ENCODE peak calls at places on chromosomes 6 and 20, in seven cellular contexts. U is fibroblast of pulmonary artery, Z is HFFc6, B is WERI-Rb-1, T is neural crest cell, S is fibroblast of mammary gland, I is psoas muscle. D is an unnamed sample.

GRCh38 chr20:49161428-49162152 is 26.5 kb downstream of the STAU1 start:
- DNase-seq in B (no peak), Z (no peak), T (no peak), S (peak), U (no peak), I (no peak), D (no peak)

GRCh38 chr6:1604991-1605821 is 4.5 kb upstream of the FOXC1 start:
- DNase-seq in Z (no peak), B (peak), T (no peak), I (no peak), U (no peak), S (no peak), D (no peak)

GRCh38 chr6:30155522-30156261 is 5.3 kb downstream of the TRIM10 start:
- DNase-seq in T (no peak), S (no peak), I (no peak), Z (no peak), U (no peak), B (no peak), D (no peak)

GRCh38 chr20:3239026-3239866 is at the start of gene SLC4A11:
- DNase-seq in I (peak), T (peak), Z (peak), S (peak), B (peak), U (peak), D (peak)

GRCh38 chr20:2747676-2748235 is 52.7 kb downstream of the CPXM1 start:
- DNase-seq in I (no peak), Z (no peak), T (no peak), U (no peak), B (no peak), S (no peak), D (no peak)

GRCh38 chr6:11413728-11414127 is 123.8 kb upstream of the TMEM170B start:
- DNase-seq in B (no peak), T (no peak), S (peak), Z (peak), I (no peak), U (peak), D (no peak)

GRCh38 chr20:4092136-4092479 is 76.8 kb upstream of the RNF24 start:
- DNase-seq in T (no peak), S (no peak), I (no peak), B (no peak), Z (no peak), U (no peak), D (no peak)

GRCh38 chr20:41133709-41134361 is 3.5 kb upstream of the PLCG1 start:
- DNase-seq in I (no peak), Z (no peak), S (peak), U (no peak), T (no peak), B (no peak), D (no peak)

GRCh38 chr6:20159781-20160540 is 52.3 kb downstream of the MBOAT1 start:
- DNase-seq in Z (peak), U (no peak), I (no peak), B (no peak), S (no peak), T (no peak), D (no peak)

GRCh38 chr6:21305827-21306469 is 287.6 kb upstream of the SOX4 start:
- DNase-seq in I (no peak), Z (peak), S (peak), B (no peak), T (no peak), U (peak), D (peak)

GRCh38 chr20:34701405-34702085 is 2.6 kb upstream of the TP53INP2 start:
- DNase-seq in U (no peak), I (no peak), S (no peak), Z (no peak), T (no peak), B (no peak), D (no peak)

GRCh38 chr6:156639023-156639728 is 138.0 kb upstream of the ARID1B start:
- DNase-seq in B (no peak), S (peak), T (no peak), Z (no peak), U (no peak), I (no peak), D (no peak)

GRCh38 chr6:33197431-33198048 is 2.9 kb downstream of the RXRB start:
- DNase-seq in I (no peak), B (peak), T (peak), U (peak), Z (peak), S (peak), D (peak)

GRCh38 chr20:8640461-8640860 is 428.4 kb upstream of the PLCB4 start:
- DNase-seq in U (no peak), Z (no peak), I (no peak), T (no peak), B (no peak), S (no peak), D (no peak)

GRCh38 chr20:35598899-35599775 is 16.5 kb upstream of the SPAG4 start:
- DNase-seq in S (no peak), B (no peak), I (no peak), U (no peak), T (no peak), Z (no peak), D (no peak)

GRCh38 chr6:148678682-148679081 is 68.1 kb upstream of the UST start:
- DNase-seq in U (no peak), Z (no peak), T (no peak), I (no peak), S (no peak), B (no peak), D (no peak)

GRCh38 chr20:32285621-32286334 is 8.3 kb downstream of the KIF3B start:
- DNase-seq in B (no peak), S (peak), T (no peak), I (no peak), Z (peak), U (no peak), D (no peak)

GRCh38 chr6:66985816-66986215 is 1278.8 kb upstream of the EYS start:
- DNase-seq in Z (no peak), T (no peak), U (no peak), I (no peak), B (no peak), S (no peak), D (no peak)

GRCh38 chr6:144697389-144697788 is 412.3 kb downstream of the UTRN start:
- DNase-seq in S (no peak), T (no peak), I (no peak), B (no peak), Z (no peak), U (no peak), D (no peak)

GRCh38 chr20:38330638-38331037 is 15.6 kb upstream of the LBP start:
- DNase-seq in B (no peak), U (no peak), S (no peak), T (no peak), Z (no peak), I (no peak), D (no peak)

GRCh38 chr20:19978511-19979210 is 38.5 kb upstream of the NAA20 start:
- DNase-seq in U (no peak), B (no peak), I (no peak), Z (no peak), T (no peak), S (no peak), D (no peak)

GRCh38 chr6:10610289-10610688 is 84.1 kb downstream of the C6orf52 start:
- DNase-seq in S (peak), U (no peak), Z (peak), T (no peak), I (peak), B (no peak), D (no peak)

GRCh38 chr6:154277578-154278128 is 79.0 kb downstream of the IPCEF1 start:
- DNase-seq in T (no peak), B (no peak), S (no peak), U (no peak), Z (no peak), I (no peak), D (no peak)

GRCh38 chr20:50395258-50395729 is 114.9 kb upstream of the PTPN1 start:
- DNase-seq in I (peak), U (peak), T (no peak), S (peak), B (no peak), Z (peak), D (no peak)

GRCh38 chr6:31293343-31293742 is 21.5 kb upstream of the HLA-C start:
- DNase-seq in S (peak), T (no peak), B (no peak), I (no peak), U (peak), Z (peak), D (no peak)

GRCh38 chr6:147546501-147547368 is 38.2 kb downstream of the SAMD5 start:
- DNase-seq in I (no peak), Z (no peak), T (no peak), U (no peak), B (no peak), S (no peak), D (no peak)

GRCh38 chr6:106772270-106773142 is 143.1 kb downstream of the QRSL1 start:
- DNase-seq in Z (no peak), T (no peak), B (no peak), U (no peak), I (no peak), S (no peak), D (no peak)

GRCh38 chr6:38503032-38503784 is 136.5 kb downstream of the BTBD9 start:
- DNase-seq in S (no peak), Z (no peak), I (no peak), T (no peak), B (peak), U (no peak), D (no peak)

GRCh38 chr20:47178277-47178676 is 178.2 kb downstream of the ZMYND8 start:
- DNase-seq in B (no peak), I (no peak), T (no peak), U (no peak), S (no peak), Z (no peak), D (no peak)

GRCh38 chr20:47179267-47179666 is 177.2 kb downstream of the ZMYND8 start:
- DNase-seq in S (no peak), T (no peak), I (no peak), Z (no peak), B (no peak), U (no peak), D (no peak)

GRCh38 chr20:47175501-47175900 is 181.0 kb downstream of the ZMYND8 start:
- DNase-seq in S (no peak), B (no peak), Z (no peak), T (no peak), U (no peak), I (no peak), D (no peak)

GRCh38 chr20:47181056-47181862 is 175.2 kb downstream of the ZMYND8 start:
- DNase-seq in U (peak), B (no peak), S (peak), T (no peak), I (no peak), Z (peak), D (no peak)

GRCh38 chr20:47178851-47179250 is 177.6 kb downstream of the ZMYND8 start:
- DNase-seq in I (no peak), S (no peak), B (no peak), Z (no peak), T (no peak), U (no peak), D (no peak)
- TF ChIP-seq CTCF in I (no peak), S (no peak), B (no peak), Z (no peak), T (no peak), U (no peak), D (no peak)

GRCh38 chr6:162177733-162178132 is 549.8 kb downstream of the PRKN start:
- DNase-seq in I (no peak), S (peak), B (peak), Z (no peak), T (no peak), U (peak), D (peak)
- TF ChIP-seq CTCF in I (peak), S (peak), B (peak), Z (no peak), T (peak), U (no peak), D (peak)

GRCh38 chr20:42678895-42679294 is 510.8 kb downstream of the PTPRT start:
- DNase-seq in I (no peak), Z (no peak), U (no peak), S (no peak), T (no peak), B (no peak), D (no peak)
- TF ChIP-seq CTCF in I (no peak), Z (no peak), U (no peak), S (no peak), T (peak), B (peak), D (no peak)

GRCh38 chr6:145735356-145736165 is at the start of gene EPM2A:
- DNase-seq in S (peak), T (peak), U (peak), B (peak), Z (peak), I (peak), D (peak)
- TF ChIP-seq CTCF in S (no peak), T (no peak), U (no peak), B (no peak), Z (peak), I (no peak), D (no peak)

DNA sequence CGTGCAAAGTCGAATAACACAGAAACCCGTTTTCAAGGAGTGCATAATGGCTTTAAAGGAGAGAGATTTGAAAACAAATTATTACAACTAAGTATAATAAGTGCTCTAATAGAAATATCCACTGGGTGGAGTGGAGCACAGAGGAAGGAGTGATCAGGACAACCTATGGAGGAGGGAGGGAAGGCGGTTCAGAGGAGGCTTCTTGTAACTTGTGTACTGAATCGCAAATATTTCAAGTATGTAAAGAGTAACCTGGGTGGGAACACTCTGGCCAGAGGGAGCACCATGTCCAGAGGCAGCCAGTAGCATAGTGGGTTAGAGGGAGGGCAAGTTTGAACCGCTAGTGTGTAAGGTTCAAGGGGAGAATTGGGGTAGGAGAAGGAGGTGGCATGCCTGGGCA is 21.6 kb upstream of the TNFAIP3 start:
- DNase-seq in Z (peak), S (no peak), B (no peak), I (no peak), U (no peak), T (no peak), D (no peak)
- TF ChIP-seq CTCF in Z (peak), S (no peak), B (no peak), I (no peak), U (peak), T (no peak), D (no peak)

DNA sequence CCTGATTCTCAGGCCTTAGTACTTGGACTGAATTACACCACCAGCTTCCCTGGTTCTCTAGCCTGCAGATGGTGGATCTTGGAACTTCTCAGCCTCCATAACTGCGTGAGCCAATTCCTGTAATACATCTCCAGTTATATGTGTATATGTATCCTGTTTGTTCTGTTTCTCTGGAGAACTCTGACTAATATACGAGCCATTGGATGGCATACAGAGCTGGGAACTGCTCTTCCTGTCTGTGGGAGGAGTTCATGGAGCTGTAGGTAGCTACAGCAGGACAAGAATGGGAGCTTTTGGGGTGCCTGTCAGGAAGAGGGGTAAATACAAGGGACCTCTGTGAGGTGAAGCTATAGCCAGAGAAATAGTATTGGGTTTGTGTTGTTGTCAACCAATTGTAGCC is 41.2 kb downstream of the TMEM14A start:
- DNase-seq in I (no peak), Z (peak), U (peak), T (no peak), B (no peak), S (peak), D (no peak)
- TF ChIP-seq CTCF in I (no peak), Z (no peak), U (no peak), T (no peak), B (no peak), S (no peak), D (no peak)

D was measured in AG09319.